ENCODE peak calls at places on chromosomes 7 and 10, in four cellular contexts. H, K, O and V are unnamed samples.

GRCh38 chr7:92695308-92696261 is 105.4 kb upstream of the FAM133B start:
- DNase-seq in K (peak; percentile 38), O (no peak), H (peak; percentile 61), V (peak; percentile 91)

GRCh38 chr7:27940341-27940740 is 200.4 kb downstream of the TAX1BP1 start:
- DNase-seq in H (no peak), O (no peak), K (no peak), V (no peak)

GRCh38 chr10:76492026-76492425 is 1060.6 kb downstream of the LRMDA start:
- DNase-seq in H (peak; percentile 32), O (no peak), K (peak; percentile 99), V (no peak)

GRCh38 chr10:91210435-91210834 is 10.0 kb upstream of the PCGF5 start:
- DNase-seq in K (no peak), O (no peak), H (no peak), V (peak; percentile 68)

GRCh38 chr10:66627156-66627555 is 298.7 kb upstream of the LRRTM3 start:
- DNase-seq in K (peak; percentile 60), H (peak; percentile 96), O (no peak), V (peak; percentile 17)

GRCh38 chr10:3803295-3803883 is 18.4 kb upstream of the KLF6 start:
- DNase-seq in O (no peak), K (peak; percentile 82), H (peak; percentile 23), V (no peak)

GRCh38 chr10:74923556-74923955 is 97.2 kb downstream of the KAT6B start:
- DNase-seq in K (no peak), H (peak; percentile 52), O (no peak), V (peak; percentile 25)

GRCh38 chr10:69389827-69390490 is 26.8 kb downstream of the TACR2 start:
- DNase-seq in K (peak; percentile 70), O (no peak), H (peak; percentile 66), V (no peak)

GRCh38 chr7:12570529-12571461 is at the start of gene SCIN:
- DNase-seq in H (peak; percentile 47), O (peak; percentile 25), K (no peak), V (peak; percentile 90)

GRCh38 chr10:86440874-86441838 is 74.6 kb upstream of the GRID1 start:
- DNase-seq in K (peak; percentile 96), O (no peak), H (peak; percentile 28), V (peak; percentile 65)

GRCh38 chr10:114458955-114459354 is 54.7 kb upstream of the AFAP1L2 start:
- DNase-seq in H (peak; percentile 47), K (peak; percentile 35), O (no peak), V (peak; percentile 35)

GRCh38 chr7:107122483-107122882 is 46.3 kb upstream of the HBP1 start:
- DNase-seq in H (no peak), K (no peak), O (no peak), V (no peak)

GRCh38 chr10:70714961-70715360 is 42.7 kb downstream of the ADAMTS14 start:
- DNase-seq in H (no peak), K (no peak), O (no peak), V (no peak)

GRCh38 chr10:125155101-125155500 is 5.3 kb downstream of the CTBP2 start:
- DNase-seq in H (no peak), K (no peak), O (no peak), V (peak; percentile 17)

GRCh38 chr10:35041502-35041879 is 48.6 kb downstream of the CUL2 start:
- DNase-seq in O (no peak), H (no peak), K (peak; percentile 29), V (no peak)

GRCh38 chr7:35854311-35854710 is 53.5 kb downstream of the SEPTIN7 start:
- DNase-seq in H (no peak), K (no peak), O (no peak), V (no peak)

GRCh38 chr10:35641430-35642015 is 573 bp downstream of the FZD8 start:
- DNase-seq in K (no peak), O (no peak), H (no peak), V (no peak)

DNA sequence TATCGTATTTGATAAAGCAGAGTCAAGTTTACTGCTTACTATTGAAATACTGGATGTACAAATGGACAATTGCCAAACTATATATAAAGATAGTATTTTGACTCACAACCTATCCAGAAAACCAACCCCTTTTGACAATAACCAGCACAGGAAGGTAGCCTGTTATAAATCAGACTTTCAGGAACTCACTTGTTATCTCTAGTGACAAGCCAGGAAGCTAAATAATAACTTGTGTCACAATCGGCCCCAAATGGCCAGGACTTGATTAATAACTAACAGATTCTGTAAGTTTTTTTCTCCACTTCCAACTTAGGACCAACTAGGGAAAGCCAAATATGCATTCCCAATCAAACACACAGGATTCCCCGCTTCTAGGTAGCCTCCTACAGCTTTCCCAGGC is 38.8 kb upstream of the SLC35G1 start:
- DNase-seq in K (no peak), O (no peak), H (no peak), V (peak; percentile 89)
- H3K27me3 ChIP-seq in K (peaks cover 2% of the 10 kb centered on the region), O (no peaks in the 10 kb centered on the region), H (no peaks in the 10 kb centered on the region), V (no peaks in the 10 kb centered on the region)

DNA sequence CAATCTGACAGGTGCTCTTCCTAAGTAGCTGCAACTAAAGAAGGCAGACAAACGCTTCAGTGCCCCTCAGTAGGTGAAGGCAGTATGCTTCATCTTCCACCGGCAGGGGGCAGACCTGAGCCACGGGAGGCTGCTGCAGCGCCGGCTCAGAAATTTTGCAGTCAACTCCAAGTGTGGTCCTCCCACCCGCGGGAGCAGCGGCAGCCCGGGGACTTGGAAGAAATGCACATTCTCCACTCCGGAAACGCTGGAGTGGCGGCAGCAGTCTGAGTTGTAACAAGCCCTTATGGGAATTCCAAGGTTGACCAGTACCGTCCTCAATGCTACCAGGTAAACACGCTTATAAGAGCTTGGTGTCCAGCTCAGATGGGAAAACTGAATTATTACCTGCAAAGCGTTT is 3.4 kb downstream of the IGFBP3 start:
- DNase-seq in O (peak; percentile 71), H (peak; percentile 81), K (peak; percentile 42), V (peak; percentile 56)
- H3K27me3 ChIP-seq in O (peaks cover 56% of the 10 kb centered on the region), H (no peaks in the 10 kb centered on the region), K (peaks cover 18% of the 10 kb centered on the region), V (peaks cover 5% of the 10 kb centered on the region)

DNA sequence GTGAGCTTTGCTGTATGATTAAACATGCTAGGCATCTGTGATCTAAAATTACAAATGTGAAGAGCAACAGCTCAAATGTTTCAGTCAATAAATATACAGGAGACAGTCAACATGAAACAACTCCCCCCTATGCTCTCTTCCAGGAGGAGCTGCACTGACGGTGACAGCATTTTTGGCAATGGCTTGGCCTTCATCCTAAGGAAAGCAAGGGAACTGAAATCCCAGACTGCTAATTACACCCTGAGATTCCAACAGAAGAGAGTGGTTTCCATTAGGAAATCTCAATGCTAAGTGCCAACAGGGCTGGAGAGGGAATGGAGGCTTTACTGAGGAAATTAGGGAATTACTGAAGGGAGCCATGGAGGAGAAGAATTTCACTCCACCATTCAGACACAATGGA is 51.4 kb upstream of the GRB10 start:
- DNase-seq in H (no peak), O (no peak), K (no peak), V (no peak)
- H3K27me3 ChIP-seq in H (no peaks in the 10 kb centered on the region), O (no peaks in the 10 kb centered on the region), K (peaks cover 2% of the 10 kb centered on the region), V (no peaks in the 10 kb centered on the region)

GRCh38 chr10:43968076-43968475 is 319.4 kb upstream of the ZNF32 start:
- DNase-seq in H (no peak), O (no peak), K (no peak), V (no peak)
- H3K27me3 ChIP-seq in H (peaks cover 30% of the 10 kb centered on the region), O (no peaks in the 10 kb centered on the region), K (no peaks in the 10 kb centered on the region), V (no peaks in the 10 kb centered on the region)

GRCh38 chr7:151307536-151307935 is 34.1 kb upstream of the NUB1 start:
- DNase-seq in H (no peak), K (no peak), O (no peak), V (no peak)
- H3K27me3 ChIP-seq in H (peaks cover 24% of the 10 kb centered on the region), K (no peaks in the 10 kb centered on the region), O (peaks cover 56% of the 10 kb centered on the region), V (peaks cover 3% of the 10 kb centered on the region)

DNA sequence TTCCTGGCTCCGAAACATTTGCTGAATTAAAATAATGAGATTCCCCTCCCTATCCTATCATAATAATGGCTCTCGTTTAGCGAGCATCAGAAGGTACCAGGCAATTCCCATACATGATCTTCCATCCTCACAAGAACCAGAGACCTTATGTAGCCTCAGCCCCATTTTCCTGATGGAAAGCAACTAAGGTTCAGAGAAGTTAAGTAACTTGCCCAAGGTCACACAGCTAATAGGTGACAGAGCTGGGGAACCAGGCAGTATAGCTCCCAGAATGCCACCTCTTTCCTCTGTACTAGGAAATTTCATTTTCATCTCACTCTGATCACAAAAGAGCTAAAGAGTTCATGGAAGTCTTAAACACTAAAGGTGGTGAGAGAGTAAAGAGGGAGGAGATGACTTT is 2.4 kb downstream of the SLIT1 start:
- DNase-seq in O (no peak), K (no peak), H (no peak), V (no peak)
- H3K27me3 ChIP-seq in O (peaks cover 55% of the 10 kb centered on the region), K (peaks cover 32% of the 10 kb centered on the region), H (peaks cover 30% of the 10 kb centered on the region), V (peaks cover 43% of the 10 kb centered on the region)

GRCh38 chr7:155416646-155417380 is 41.1 kb upstream of the EN2 start:
- DNase-seq in H (no peak), O (no peak), K (no peak), V (no peak)

GRCh38 chr7:155418941-155419755 is 38.8 kb upstream of the EN2 start:
- DNase-seq in K (no peak), O (no peak), H (no peak), V (no peak)

GRCh38 chr7:155415093-155415492 is 42.8 kb upstream of the EN2 start:
- DNase-seq in H (no peak), K (no peak), O (no peak), V (no peak)

GRCh38 chr7:155420116-155420515 is 37.8 kb upstream of the EN2 start:
- DNase-seq in H (no peak), K (no peak), O (no peak), V (no peak)

DNA sequence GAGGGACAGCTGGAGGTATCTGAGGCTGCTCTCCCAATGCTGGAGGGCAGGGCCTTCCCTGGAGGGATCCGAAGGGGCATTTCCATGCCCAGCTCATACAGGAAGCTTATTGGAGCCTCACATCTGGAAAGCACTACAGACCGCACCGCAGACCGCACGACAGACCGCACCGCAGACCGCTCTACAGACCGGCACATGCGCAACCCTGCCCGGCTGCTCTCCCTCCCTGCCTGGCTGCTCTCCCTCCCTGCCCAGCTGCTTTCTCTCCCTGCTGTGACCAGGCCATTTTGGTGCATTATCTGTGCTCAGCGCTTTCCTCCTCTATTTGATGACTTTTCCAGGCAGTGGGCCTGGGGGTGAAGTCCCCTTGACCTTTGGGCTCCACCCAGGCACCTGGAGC is 39.6 kb upstream of the EN2 start:
- DNase-seq in K (no peak), O (no peak), H (no peak), V (no peak)
- H3K27me3 ChIP-seq in K (no peaks in the 10 kb centered on the region), O (peaks cover 14% of the 10 kb centered on the region), H (peaks cover 64% of the 10 kb centered on the region), V (peaks cover 2% of the 10 kb centered on the region)

DNA sequence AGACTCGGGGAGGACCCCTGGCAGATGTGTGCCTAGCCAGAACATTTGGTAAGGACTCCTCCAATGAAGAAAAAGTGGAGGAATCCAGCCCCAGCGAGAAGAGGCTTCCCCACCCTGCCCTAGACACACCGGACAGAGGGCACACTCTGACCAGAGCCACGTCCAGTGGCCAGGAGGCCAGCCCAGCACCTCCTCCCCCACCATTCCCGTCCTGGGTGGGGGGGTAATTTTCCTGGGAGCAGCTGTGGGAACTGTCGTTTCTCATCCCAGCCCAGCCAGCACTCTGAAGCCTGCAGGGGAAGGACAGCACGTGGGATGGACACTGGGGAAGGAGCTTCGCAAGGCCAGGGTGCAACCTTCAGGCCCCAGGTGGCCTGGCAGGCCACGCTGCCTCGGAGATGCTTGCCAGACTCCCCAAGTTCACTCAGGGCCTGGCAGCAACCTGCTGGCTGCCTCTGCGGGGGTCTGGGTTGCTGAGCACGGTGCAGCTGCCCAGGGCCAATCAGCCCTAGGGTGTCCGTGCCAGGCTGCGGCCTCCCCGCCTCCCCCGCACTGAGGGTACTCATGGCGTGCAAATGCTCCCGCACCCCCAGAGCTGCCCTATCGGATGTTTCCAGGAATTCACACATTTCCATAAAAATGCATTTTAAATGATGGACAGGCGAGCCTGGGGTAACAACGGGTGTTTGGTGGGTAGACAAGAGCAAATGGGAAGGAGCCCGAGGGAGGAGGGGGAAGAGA is 2.0 kb upstream of the EN2 start:
- DNase-seq in O (no peak), K (no peak), H (no peak), V (no peak)
- H3K27me3 ChIP-seq in O (peaks cover 92% of the 10 kb centered on the region), K (peaks cover 77% of the 10 kb centered on the region), H (peaks cover 53% of the 10 kb centered on the region), V (peaks cover 19% of the 10 kb centered on the region)